ENCODE peak calls at places on chromosome 1, in six cellular contexts. K is heart left ventricle, A is AG09319, C is AG09309, G is fibroblast of mammary gland, Q is Caco-2. J is an unnamed sample.
A peak's percentile ranks its signal among the peaks of the same experiment; 100 is the strongest.

GRCh38 chr1:50970927-50971582 is 1.0 kb downstream of the CDKN2C start:
- DNase-seq in K (no peak), A (no peak), C (no peak), G (peak; percentile 32), Q (no peak), J (no peak)

GRCh38 chr1:19445417-19446342 is 39.7 kb downstream of the CAPZB start:
- DNase-seq in K (peak; percentile 58), A (no peak), C (no peak), G (no peak), Q (peak; percentile 87), J (peak; percentile 63)

GRCh38 chr1:19028110-19028509 is 71.6 kb upstream of the IFFO2 start:
- DNase-seq in K (no peak), A (no peak), C (no peak), G (no peak), Q (no peak), J (no peak)

GRCh38 chr1:31414692-31415370 is 1.8 kb downstream of the SERINC2 start:
- DNase-seq in K (no peak), A (no peak), C (no peak), G (peak; percentile 33), Q (no peak), J (no peak)

GRCh38 chr1:154222518-154222917 is 1.8 kb downstream of the UBAP2L start:
- DNase-seq in K (no peak), A (no peak), C (no peak), G (no peak), Q (no peak), J (no peak)

GRCh38 chr1:167476061-167476460 is 42.3 kb downstream of the CD247 start:
- DNase-seq in K (no peak), A (no peak), C (no peak), G (no peak), Q (no peak), J (no peak)

GRCh38 chr1:236685917-236686814 is at the start of gene ACTN2:
- DNase-seq in K (peak; percentile 81), A (no peak), C (no peak), G (no peak), Q (peak; percentile 63), J (peak; percentile 81)

GRCh38 chr1:41498391-41498790 is 13.9 kb upstream of the EDN2 start:
- DNase-seq in K (no peak), A (no peak), C (no peak), G (no peak), Q (no peak), J (no peak)

GRCh38 chr1:205052689-205053088 is 9.7 kb downstream of the CNTN2 start:
- DNase-seq in K (no peak), A (no peak), C (no peak), G (no peak), Q (no peak), J (no peak)

GRCh38 chr1:228000416-228000815 is 6.4 kb upstream of the WNT3A start:
- DNase-seq in K (no peak), A (no peak), C (no peak), G (no peak), Q (no peak), J (no peak)

GRCh38 chr1:92037400-92037799 is 7.6 kb downstream of the EPHX4 start:
- DNase-seq in K (no peak), A (no peak), C (no peak), G (no peak), Q (no peak), J (no peak)

DNA sequence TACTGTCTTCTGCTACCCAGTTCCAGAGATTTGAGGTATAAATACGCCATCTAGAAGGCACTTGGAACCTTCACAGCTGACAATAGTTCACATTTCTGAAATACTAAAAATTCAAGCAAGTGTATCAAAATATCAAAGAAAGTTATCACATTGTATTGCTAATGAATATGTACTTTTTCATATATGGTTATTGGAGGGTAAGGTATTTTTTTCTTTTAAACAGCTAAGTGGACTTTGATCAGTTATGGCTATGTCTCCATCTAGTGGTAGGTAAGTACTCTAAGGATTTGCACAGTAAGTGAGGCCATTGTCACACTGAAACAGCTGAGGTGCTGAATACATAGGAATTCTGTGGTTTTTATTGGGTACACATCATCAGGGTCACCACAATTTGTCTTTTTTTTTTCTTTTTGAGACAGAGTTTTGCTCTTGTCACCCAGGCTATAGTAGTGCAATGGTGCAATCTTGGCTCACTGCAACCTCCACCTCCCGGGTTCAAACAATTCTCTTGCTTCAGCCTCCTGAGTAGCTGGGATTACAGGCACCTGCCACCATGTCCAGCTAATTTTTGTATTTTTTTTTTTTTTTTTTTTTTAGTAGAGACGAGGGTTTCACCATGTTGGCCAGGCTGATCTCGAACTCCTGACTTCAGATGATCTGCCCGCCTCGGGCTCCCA is 49.1 kb upstream of the CR2 start:
- DNase-seq in K (no peak), A (peak; percentile 35), C (peak; percentile 59), G (peak; percentile 80), Q (peak; percentile 35), J (no peak)
- TF ChIP-seq CTCF in K (peak; percentile 72), A (peak; percentile 76), C (peak; percentile 70), G (peak; percentile 76), Q (peak; percentile 58), J (peak; percentile 80)

GRCh38 chr1:199463521-199464127 is 563.9 kb upstream of the NR5A2 start:
- DNase-seq in K (no peak), A (peak; percentile 27), C (peak; percentile 18), G (peak; percentile 71), Q (peak; percentile 62), J (peak; percentile 5)
- TF ChIP-seq CTCF in K (no peak), A (peak; percentile 67), C (peak; percentile 72), G (peak; percentile 70), Q (peak; percentile 64), J (peak; percentile 26)

DNA sequence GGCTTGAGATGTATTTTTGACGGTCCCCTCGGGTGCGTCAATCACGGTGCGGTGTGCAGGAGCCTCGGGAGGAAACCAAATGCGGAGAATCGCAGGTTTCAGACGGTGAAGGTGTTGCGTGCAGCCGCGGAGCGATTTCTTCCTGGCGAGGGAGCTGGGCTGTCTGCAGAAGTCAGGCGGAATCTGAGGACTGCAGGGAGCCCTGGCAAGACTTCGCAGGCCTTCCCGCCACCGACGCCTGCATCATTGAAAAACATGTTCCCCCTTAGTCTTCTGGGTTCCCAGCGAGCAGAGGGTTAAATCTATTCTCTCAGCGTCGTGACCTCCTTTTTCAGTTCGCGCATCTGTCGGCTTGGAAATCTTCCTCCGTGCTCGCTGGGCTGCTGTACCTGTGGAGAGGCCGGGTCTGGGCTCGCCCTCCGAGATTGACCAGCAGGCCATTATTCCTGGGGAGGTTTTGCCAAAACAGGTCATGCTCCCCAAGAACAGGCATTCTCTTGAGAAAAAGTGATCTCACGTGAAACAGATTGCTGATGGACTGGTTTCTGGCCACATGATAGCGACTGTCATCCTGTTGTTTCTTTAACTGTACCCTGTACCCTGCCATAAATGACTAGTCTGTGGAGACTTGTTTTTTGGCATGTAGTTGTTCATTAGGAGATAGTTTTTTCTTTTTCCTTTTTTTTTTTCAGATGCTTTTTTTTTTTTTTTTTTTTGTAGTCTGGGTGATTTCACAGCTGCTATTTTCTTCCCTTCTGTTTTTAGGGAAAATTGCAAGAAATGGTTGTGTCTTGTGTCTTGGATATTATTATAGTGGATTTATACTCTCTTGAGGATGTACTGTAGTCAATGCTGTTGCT is 897 bp downstream of the EPB41 start:
- DNase-seq in K (no peak), A (no peak), C (no peak), G (no peak), Q (peak; percentile 33), J (no peak)
- TF ChIP-seq CTCF in K (no peak), A (no peak), C (no peak), G (no peak), Q (no peak), J (no peak)

GRCh38 chr1:202599669-202600431 is 110.4 kb downstream of the SYT2 start:
- DNase-seq in K (peak; percentile 56), A (peak; percentile 70), C (peak; percentile 62), G (peak; percentile 80), Q (peak; percentile 78), J (peak; percentile 63)
- TF ChIP-seq CTCF in K (peak; percentile 55), A (peak; percentile 94), C (peak; percentile 96), G (peak; percentile 85), Q (peak; percentile 88), J (peak; percentile 68)

GRCh38 chr1:188778578-188778977 is 1699.1 kb downstream of the BRINP3 start:
- DNase-seq in K (no peak), A (no peak), C (no peak), G (no peak), Q (no peak), J (no peak)

DNA sequence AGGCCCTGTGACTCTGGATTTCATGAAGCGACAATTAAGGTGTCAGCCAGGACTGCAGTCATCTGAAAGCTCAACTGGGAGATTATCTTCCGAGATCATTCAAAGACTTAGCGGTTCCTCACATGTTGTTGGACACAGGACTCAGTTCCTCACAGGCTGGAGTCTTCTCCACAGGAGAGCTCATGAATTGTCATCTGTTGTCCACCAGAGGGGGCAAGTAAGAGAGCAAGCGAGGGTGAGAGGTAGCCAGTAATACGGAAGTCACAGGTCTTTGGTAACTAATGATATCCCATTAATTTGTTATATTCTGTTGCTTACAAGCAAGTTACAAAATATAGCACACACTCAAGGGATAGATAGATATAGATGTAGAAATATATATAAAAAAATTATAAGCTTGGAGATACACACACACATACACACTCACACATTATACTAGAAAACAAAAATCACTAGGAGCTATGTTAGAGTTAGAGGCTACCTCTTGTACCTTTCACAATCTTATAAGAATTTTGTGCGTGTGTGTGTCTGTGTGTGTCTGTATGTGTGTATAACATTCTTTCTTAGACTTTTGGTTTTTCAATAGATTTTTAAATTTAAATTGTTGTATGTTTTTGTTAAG is 1695.3 kb downstream of the BRINP3 start:
- DNase-seq in K (no peak), A (no peak), C (no peak), G (peak; percentile 1), Q (peak; percentile 68), J (peak; percentile 30)
- TF ChIP-seq CTCF in K (no peak), A (no peak), C (no peak), G (peak; percentile 9), Q (peak; percentile 83), J (peak; percentile 63)

GRCh38 chr1:150162862-150163706 is 13.4 kb downstream of the PLEKHO1 start:
- DNase-seq in K (peak; percentile 91), A (peak; percentile 97), C (peak; percentile 97), G (peak; percentile 99), Q (peak; percentile 79), J (peak; percentile 70)

GRCh38 chr1:150161747-150162581 is 12.2 kb downstream of the PLEKHO1 start:
- DNase-seq in K (no peak), A (no peak), C (no peak), G (peak; percentile 34), Q (no peak), J (no peak)

GRCh38 chr1:150162582-150162861 is 12.8 kb downstream of the PLEKHO1 start:
- DNase-seq in K (no peak), A (no peak), C (no peak), G (no peak), Q (peak; percentile 16), J (no peak)

GRCh38 chr1:150159550-150159949 is 9.8 kb downstream of the PLEKHO1 start:
- DNase-seq in K (no peak), A (no peak), C (no peak), G (no peak), Q (no peak), J (no peak)

GRCh38 chr1:150160964-150161626 is 11.4 kb downstream of the PLEKHO1 start:
- DNase-seq in K (no peak), A (no peak), C (no peak), G (no peak), Q (no peak), J (no peak)
- TF ChIP-seq CTCF in K (no peak), A (no peak), C (no peak), G (no peak), Q (no peak), J (no peak)

GRCh38 chr1:70405780-70406416 is 5.2 kb upstream of the CTH start:
- DNase-seq in K (no peak), A (no peak), C (no peak), G (no peak), Q (no peak), J (no peak)
- TF ChIP-seq CTCF in K (no peak), A (no peak), C (no peak), G (no peak), Q (no peak), J (no peak)

J was measured in nephron progenitor cell.